ENCODE peak calls at places on chromosomes 13 and 19, in seven cellular contexts. One of them, this sample, is unnamed.

GRCh38 chr13:110914293-110915056 is 394 bp downstream of the ANKRD10 start:
- DNase-seq in heart left ventricle: peak; percentile 80
- DNase-seq in mucosa of descending colon: peak; percentile 82
- DNase-seq in Peyer's patch: peak; percentile 90
- DNase-seq in natural killer cell: peak; percentile 72
- DNase-seq in astrocyte of the cerebellum: no peak
- DNase-seq in fibroblast of lung: peak; percentile 79
- DNase-seq in this sample: peak; percentile 79

GRCh38 chr13:31442605-31443004 is 242.8 kb downstream of the B3GLCT start:
- DNase-seq in fibroblast of lung: no peak
- DNase-seq in astrocyte of the cerebellum: no peak
- DNase-seq in Peyer's patch: no peak
- DNase-seq in mucosa of descending colon: no peak
- DNase-seq in natural killer cell: no peak
- DNase-seq in heart left ventricle: no peak
- DNase-seq in this sample: no peak

GRCh38 chr13:29454931-29455481 is 140.5 kb downstream of the SLC7A1 start:
- DNase-seq in mucosa of descending colon: no peak
- DNase-seq in astrocyte of the cerebellum: no peak
- DNase-seq in Peyer's patch: no peak
- DNase-seq in fibroblast of lung: peak; percentile 10
- DNase-seq in natural killer cell: no peak
- DNase-seq in heart left ventricle: no peak
- DNase-seq in this sample: no peak

GRCh38 chr13:82772802-82773201 is 1109.5 kb downstream of the SLITRK1 start:
- DNase-seq in Peyer's patch: no peak
- DNase-seq in natural killer cell: no peak
- DNase-seq in mucosa of descending colon: no peak
- DNase-seq in fibroblast of lung: peak; percentile 87
- DNase-seq in heart left ventricle: no peak
- DNase-seq in astrocyte of the cerebellum: peak; percentile 4
- DNase-seq in this sample: no peak

GRCh38 chr13:74574964-74575728 is 440.9 kb upstream of the KLF12 start:
- DNase-seq in heart left ventricle: no peak
- DNase-seq in fibroblast of lung: no peak
- DNase-seq in astrocyte of the cerebellum: no peak
- DNase-seq in mucosa of descending colon: no peak
- DNase-seq in natural killer cell: no peak
- DNase-seq in Peyer's patch: no peak
- DNase-seq in this sample: no peak

GRCh38 chr19:55460670-55461258 is 678 bp downstream of the ISOC2 start:
- DNase-seq in heart left ventricle: peak; percentile 88
- DNase-seq in fibroblast of lung: peak; percentile 82
- DNase-seq in astrocyte of the cerebellum: no peak
- DNase-seq in natural killer cell: no peak
- DNase-seq in mucosa of descending colon: peak; percentile 88
- DNase-seq in Peyer's patch: peak; percentile 83
- DNase-seq in this sample: no peak

GRCh38 chr19:16627194-16627927 is 643 bp downstream of the MED26 start:
- DNase-seq in mucosa of descending colon: no peak
- DNase-seq in astrocyte of the cerebellum: no peak
- DNase-seq in fibroblast of lung: peak; percentile 3
- DNase-seq in heart left ventricle: peak; percentile 44
- DNase-seq in Peyer's patch: peak; percentile 56
- DNase-seq in natural killer cell: peak; percentile 30
- DNase-seq in this sample: peak; percentile 24

GRCh38 chr19:50258918-50259372 is 55.5 kb downstream of the MYH14 start:
- DNase-seq in heart left ventricle: no peak
- DNase-seq in mucosa of descending colon: peak; percentile 38
- DNase-seq in natural killer cell: no peak
- DNase-seq in astrocyte of the cerebellum: no peak
- DNase-seq in fibroblast of lung: no peak
- DNase-seq in Peyer's patch: no peak
- DNase-seq in this sample: no peak

GRCh38 chr13:59346861-59347470 is 816.8 kb downstream of the DIAPH3 start:
- DNase-seq in heart left ventricle: no peak
- DNase-seq in fibroblast of lung: peak; percentile 50
- DNase-seq in mucosa of descending colon: no peak
- DNase-seq in astrocyte of the cerebellum: no peak
- DNase-seq in natural killer cell: no peak
- DNase-seq in Peyer's patch: no peak
- DNase-seq in this sample: no peak
- TF ChIP-seq CTCF in heart left ventricle: no peak
- TF ChIP-seq CTCF in fibroblast of lung: no peak
- TF ChIP-seq CTCF in mucosa of descending colon: no peak
- TF ChIP-seq CTCF in astrocyte of the cerebellum: no peak
- TF ChIP-seq CTCF in natural killer cell: no peak
- TF ChIP-seq CTCF in Peyer's patch: no peak
- TF ChIP-seq CTCF in this sample: no peak

DNA sequence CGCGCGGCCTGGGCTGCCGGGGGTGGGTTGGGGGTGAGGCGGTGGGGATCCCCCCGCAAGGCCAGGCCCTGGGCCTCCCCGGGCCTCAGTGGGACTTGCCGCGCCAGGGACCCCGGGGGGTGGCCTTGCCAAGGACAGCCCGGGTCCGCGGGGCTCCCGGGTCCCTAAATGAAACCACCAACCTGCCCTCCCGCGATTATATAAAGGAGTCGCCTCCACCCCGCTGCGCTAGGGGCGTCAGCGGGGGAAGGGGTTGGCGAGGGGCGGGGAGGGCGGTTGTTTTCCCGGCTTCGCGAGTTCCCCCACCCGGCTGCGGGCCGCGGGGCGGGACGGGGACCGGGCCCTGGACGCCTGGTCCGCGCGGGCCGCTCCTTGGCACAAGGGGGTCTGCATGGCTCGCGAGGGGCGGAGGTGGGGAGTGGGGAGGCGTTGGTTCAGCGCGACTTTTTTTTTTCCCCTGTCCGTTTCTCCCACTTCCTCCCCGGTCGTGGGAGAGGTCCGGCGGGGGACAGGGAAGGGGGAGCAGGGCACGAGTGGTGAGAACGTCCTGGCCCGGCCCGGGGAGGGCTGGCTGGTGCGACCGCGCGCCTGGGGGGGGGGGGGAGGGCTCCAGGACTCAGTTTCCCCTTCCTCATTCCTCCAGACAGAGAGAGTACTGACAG is 828 bp upstream of the ZBTB7A start:
- DNase-seq in mucosa of descending colon: peak; percentile 78
- DNase-seq in natural killer cell: no peak
- DNase-seq in heart left ventricle: peak; percentile 46
- DNase-seq in astrocyte of the cerebellum: no peak
- DNase-seq in Peyer's patch: no peak
- DNase-seq in fibroblast of lung: no peak
- DNase-seq in this sample: no peak
- TF ChIP-seq CTCF in mucosa of descending colon: no peak
- TF ChIP-seq CTCF in natural killer cell: no peak
- TF ChIP-seq CTCF in heart left ventricle: no peak
- TF ChIP-seq CTCF in astrocyte of the cerebellum: no peak
- TF ChIP-seq CTCF in Peyer's patch: no peak
- TF ChIP-seq CTCF in fibroblast of lung: no peak
- TF ChIP-seq CTCF in this sample: no peak

GRCh38 chr19:19661675-19662251 is 1.7 kb downstream of the ATP13A1 start:
- DNase-seq in Peyer's patch: peak; percentile 70
- DNase-seq in mucosa of descending colon: peak; percentile 29
- DNase-seq in natural killer cell: no peak
- DNase-seq in heart left ventricle: no peak
- DNase-seq in fibroblast of lung: no peak
- DNase-seq in astrocyte of the cerebellum: no peak
- DNase-seq in this sample: no peak

GRCh38 chr19:19662344-19662743 is 1.1 kb downstream of the ATP13A1 start:
- DNase-seq in natural killer cell: no peak
- DNase-seq in fibroblast of lung: no peak
- DNase-seq in Peyer's patch: peak; percentile 43
- DNase-seq in mucosa of descending colon: peak; percentile 22
- DNase-seq in heart left ventricle: no peak
- DNase-seq in astrocyte of the cerebellum: no peak
- DNase-seq in this sample: no peak

GRCh38 chr19:19661141-19661674 is 2.3 kb downstream of the ATP13A1 start:
- DNase-seq in heart left ventricle: no peak
- DNase-seq in astrocyte of the cerebellum: no peak
- DNase-seq in natural killer cell: no peak
- DNase-seq in fibroblast of lung: no peak
- DNase-seq in Peyer's patch: no peak
- DNase-seq in mucosa of descending colon: peak; percentile 29
- DNase-seq in this sample: no peak

GRCh38 chr19:19662866-19663291 is 597 bp downstream of the ATP13A1 start:
- DNase-seq in natural killer cell: no peak
- DNase-seq in fibroblast of lung: no peak
- DNase-seq in astrocyte of the cerebellum: no peak
- DNase-seq in mucosa of descending colon: no peak
- DNase-seq in Peyer's patch: no peak
- DNase-seq in heart left ventricle: no peak
- DNase-seq in this sample: no peak

GRCh38 chr19:19663292-19664120 is at the start of gene ATP13A1:
- DNase-seq in mucosa of descending colon: peak; percentile 96
- DNase-seq in natural killer cell: peak; percentile 88
- DNase-seq in heart left ventricle: peak; percentile 99
- DNase-seq in fibroblast of lung: peak; percentile 98
- DNase-seq in astrocyte of the cerebellum: peak; percentile 93
- DNase-seq in Peyer's patch: peak; percentile 98
- DNase-seq in this sample: peak; percentile 90
- TF ChIP-seq CTCF in mucosa of descending colon: peak; percentile 13
- TF ChIP-seq CTCF in natural killer cell: peak; percentile 22
- TF ChIP-seq CTCF in heart left ventricle: peak; percentile 8
- TF ChIP-seq CTCF in fibroblast of lung: no peak
- TF ChIP-seq CTCF in astrocyte of the cerebellum: peak; percentile 9
- TF ChIP-seq CTCF in Peyer's patch: no peak
- TF ChIP-seq CTCF in this sample: no peak

GRCh38 chr13:51844862-51845573 is at the start of gene TMEM272:
- DNase-seq in fibroblast of lung: peak; percentile 30
- DNase-seq in mucosa of descending colon: peak; percentile 71
- DNase-seq in natural killer cell: peak; percentile 30
- DNase-seq in Peyer's patch: peak; percentile 72
- DNase-seq in heart left ventricle: peak; percentile 44
- DNase-seq in astrocyte of the cerebellum: no peak
- DNase-seq in this sample: peak; percentile 37
- TF ChIP-seq CTCF in fibroblast of lung: peak; percentile 71
- TF ChIP-seq CTCF in mucosa of descending colon: peak; percentile 84
- TF ChIP-seq CTCF in natural killer cell: peak; percentile 81
- TF ChIP-seq CTCF in Peyer's patch: peak; percentile 81
- TF ChIP-seq CTCF in heart left ventricle: peak; percentile 88
- TF ChIP-seq CTCF in astrocyte of the cerebellum: peak; percentile 89
- TF ChIP-seq CTCF in this sample: no peak

GRCh38 chr19:51607920-51608562 is 22.2 kb downstream of the SIGLEC5 start:
- DNase-seq in astrocyte of the cerebellum: peak; percentile 29
- DNase-seq in mucosa of descending colon: peak; percentile 86
- DNase-seq in natural killer cell: peak; percentile 46
- DNase-seq in heart left ventricle: peak; percentile 72
- DNase-seq in fibroblast of lung: peak; percentile 64
- DNase-seq in Peyer's patch: peak; percentile 89
- DNase-seq in this sample: peak; percentile 54
- TF ChIP-seq CTCF in astrocyte of the cerebellum: peak; percentile 53
- TF ChIP-seq CTCF in mucosa of descending colon: peak; percentile 13
- TF ChIP-seq CTCF in natural killer cell: no peak
- TF ChIP-seq CTCF in heart left ventricle: peak; percentile 36
- TF ChIP-seq CTCF in fibroblast of lung: peak; percentile 47
- TF ChIP-seq CTCF in Peyer's patch: peak; percentile 34
- TF ChIP-seq CTCF in this sample: no peak

GRCh38 chr13:23380534-23380933 is 53.0 kb downstream of the SACS start:
- DNase-seq in fibroblast of lung: peak; percentile 90
- DNase-seq in natural killer cell: no peak
- DNase-seq in astrocyte of the cerebellum: no peak
- DNase-seq in mucosa of descending colon: no peak
- DNase-seq in heart left ventricle: no peak
- DNase-seq in Peyer's patch: no peak
- DNase-seq in this sample: no peak
- TF ChIP-seq CTCF in fibroblast of lung: no peak
- TF ChIP-seq CTCF in natural killer cell: no peak
- TF ChIP-seq CTCF in astrocyte of the cerebellum: no peak
- TF ChIP-seq CTCF in mucosa of descending colon: no peak
- TF ChIP-seq CTCF in heart left ventricle: no peak
- TF ChIP-seq CTCF in Peyer's patch: no peak
- TF ChIP-seq CTCF in this sample: no peak

GRCh38 chr19:5136060-5136855 is 167.3 kb downstream of the KDM4B start:
- DNase-seq in mucosa of descending colon: no peak
- DNase-seq in Peyer's patch: no peak
- DNase-seq in fibroblast of lung: no peak
- DNase-seq in heart left ventricle: no peak
- DNase-seq in astrocyte of the cerebellum: no peak
- DNase-seq in natural killer cell: no peak
- DNase-seq in this sample: no peak

GRCh38 chr19:5137571-5138124 is 168.7 kb downstream of the KDM4B start:
- DNase-seq in mucosa of descending colon: no peak
- DNase-seq in natural killer cell: no peak
- DNase-seq in fibroblast of lung: no peak
- DNase-seq in heart left ventricle: no peak
- DNase-seq in Peyer's patch: no peak
- DNase-seq in astrocyte of the cerebellum: no peak
- DNase-seq in this sample: no peak

GRCh38 chr19:5141278-5141925 is 172.5 kb downstream of the KDM4B start:
- DNase-seq in fibroblast of lung: no peak
- DNase-seq in Peyer's patch: no peak
- DNase-seq in heart left ventricle: peak; percentile 16
- DNase-seq in mucosa of descending colon: peak; percentile 17
- DNase-seq in natural killer cell: no peak
- DNase-seq in astrocyte of the cerebellum: no peak
- DNase-seq in this sample: no peak

GRCh38 chr19:5137114-5137513 is 168.2 kb downstream of the KDM4B start:
- DNase-seq in fibroblast of lung: no peak
- DNase-seq in natural killer cell: no peak
- DNase-seq in heart left ventricle: no peak
- DNase-seq in mucosa of descending colon: no peak
- DNase-seq in Peyer's patch: no peak
- DNase-seq in astrocyte of the cerebellum: no peak
- DNase-seq in this sample: no peak

GRCh38 chr19:5138606-5139594 is 170.0 kb downstream of the KDM4B start:
- DNase-seq in astrocyte of the cerebellum: peak; percentile 79
- DNase-seq in fibroblast of lung: peak; percentile 20
- DNase-seq in mucosa of descending colon: peak; percentile 72
- DNase-seq in heart left ventricle: peak; percentile 52
- DNase-seq in natural killer cell: peak; percentile 89
- DNase-seq in Peyer's patch: peak; percentile 94
- DNase-seq in this sample: peak; percentile 73
- TF ChIP-seq CTCF in astrocyte of the cerebellum: no peak
- TF ChIP-seq CTCF in fibroblast of lung: no peak
- TF ChIP-seq CTCF in mucosa of descending colon: no peak
- TF ChIP-seq CTCF in heart left ventricle: no peak
- TF ChIP-seq CTCF in natural killer cell: no peak
- TF ChIP-seq CTCF in Peyer's patch: no peak
- TF ChIP-seq CTCF in this sample: no peak

DNA sequence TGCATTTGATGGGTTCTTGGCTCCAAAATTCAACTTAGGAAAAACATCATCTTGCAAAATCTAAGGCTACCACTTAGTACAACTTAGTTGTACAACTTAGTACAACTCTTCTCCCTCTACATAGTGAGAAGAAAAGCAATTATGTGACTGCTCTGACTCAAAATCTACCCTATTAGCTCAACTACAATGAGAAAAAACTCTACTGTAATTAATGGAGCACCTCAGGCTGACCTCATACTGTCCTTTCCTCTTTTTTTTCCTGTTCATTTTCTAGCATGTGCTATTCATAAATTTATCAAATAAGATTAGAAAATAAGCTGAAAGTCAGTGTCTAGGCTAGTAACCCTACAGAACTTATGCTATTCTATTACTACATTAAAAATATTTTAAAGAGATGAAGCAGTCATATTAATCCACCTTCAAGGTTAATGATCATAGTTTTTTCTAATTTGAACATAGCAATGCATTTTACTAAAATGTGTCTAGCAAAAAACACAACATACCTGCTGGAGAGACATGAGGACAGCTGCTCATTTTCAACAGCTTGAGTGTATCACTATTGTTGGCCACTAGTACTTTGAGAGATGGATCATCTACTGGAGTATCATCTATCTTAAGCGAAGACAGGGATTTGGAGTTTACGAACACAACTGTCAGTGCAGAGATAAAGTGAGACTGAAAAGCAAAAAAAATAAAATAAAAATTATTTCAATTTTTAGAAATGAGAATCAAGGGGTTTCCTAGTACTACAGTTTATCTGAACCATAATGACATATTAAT is 11.9 kb downstream of the FBXL3 start:
- DNase-seq in mucosa of descending colon: no peak
- DNase-seq in fibroblast of lung: no peak
- DNase-seq in astrocyte of the cerebellum: no peak
- DNase-seq in Peyer's patch: no peak
- DNase-seq in natural killer cell: no peak
- DNase-seq in heart left ventricle: no peak
- DNase-seq in this sample: no peak
- TF ChIP-seq CTCF in mucosa of descending colon: no peak
- TF ChIP-seq CTCF in fibroblast of lung: no peak
- TF ChIP-seq CTCF in astrocyte of the cerebellum: no peak
- TF ChIP-seq CTCF in Peyer's patch: no peak
- TF ChIP-seq CTCF in natural killer cell: no peak
- TF ChIP-seq CTCF in heart left ventricle: no peak
- TF ChIP-seq CTCF in this sample: no peak